ENCODE peak calls at places on chromosomes 6 and 20, in nine cellular contexts. C is pons; Y is NCI-H524; Z is EH; G is GM20000; M is stimulated activated CD8-positive, alpha-beta memory T cell treated with anti-CD3 and anti-CD28 coated beads, Interleukin-4, amount 100 ng/mL, for 24 hours; Q is SHP77; X is stimulated activated CD4-positive, alpha-beta T cell treated with anti-CD3 and anti-CD28 coated beads, TNF-alpha, amount 100 ng/mL, for 4 hours; N is mammary epithelial cell. B is an unnamed sample.

GRCh38 chr6:46098678-46099077 is 31.1 kb upstream of the ENPP4 start:
- DNase-seq in X (no peak), M (no peak), G (no peak), Y (peak; percentile 13), Z (no peak), C (peak; percentile 94), N (peak; percentile 72), Q (peak; percentile 41), B (peak; percentile 25)

GRCh38 chr6:134720353-134721094 is 229.4 kb downstream of the ALDH8A1 start:
- DNase-seq in X (no peak), Y (no peak), Q (no peak), G (no peak), N (no peak), Z (peak; percentile 33), C (peak; percentile 46), M (no peak), B (no peak)

GRCh38 chr6:10522929-10523573 is 1.9 kb downstream of the GCNT2 start:
- DNase-seq in X (no peak), M (no peak), G (no peak), C (no peak), Y (no peak), N (no peak), Q (no peak), Z (no peak), B (no peak)

GRCh38 chr6:28311139-28311823 is 24.7 kb downstream of the ZSCAN31 start:
- DNase-seq in M (no peak), G (no peak), C (no peak), X (no peak), Q (no peak), Y (peak; percentile 44), N (peak; percentile 41), Z (no peak), B (no peak)

GRCh38 chr6:110897433-110897832 is 22.8 kb downstream of the AMD1 start:
- DNase-seq in G (no peak), C (no peak), Q (no peak), X (no peak), M (no peak), Z (no peak), Y (no peak), N (no peak), B (peak; percentile 25)

GRCh38 chr6:37251211-37251610 is 6.4 kb upstream of the TBC1D22B start:
- DNase-seq in M (no peak), C (no peak), X (no peak), Y (no peak), G (no peak), Q (no peak), Z (peak; percentile 69), N (peak; percentile 38), B (no peak)

GRCh38 chr6:75283907-75284284 is 696 bp downstream of the TMEM30A start:
- DNase-seq in X (no peak), Q (no peak), Y (no peak), G (no peak), N (no peak), Z (no peak), M (no peak), C (no peak), B (no peak)

GRCh38 chr6:95321106-95321505 is 256.2 kb upstream of the MANEA start:
- DNase-seq in X (no peak), G (no peak), C (peak; percentile 19), M (no peak), Z (no peak), Y (peak; percentile 96), N (no peak), Q (no peak), B (no peak)

GRCh38 chr20:63682384-63683139 is 13.9 kb upstream of the TNFRSF6B start:
- DNase-seq in M (no peak), N (peak; percentile 99), C (no peak), G (no peak), X (no peak), Z (peak; percentile 99), Q (no peak), Y (no peak), B (peak; percentile 99)

GRCh38 chr6:108163267-108163643 is 2.6 kb upstream of the NR2E1 start:
- DNase-seq in N (peak; percentile 77), Z (no peak), X (no peak), C (no peak), G (peak; percentile 25), M (no peak), Q (peak; percentile 5), Y (peak; percentile 19), B (peak; percentile 34)

GRCh38 chr20:10547276-10548114 is 112.4 kb downstream of the SLX4IP start:
- DNase-seq in N (no peak), Q (no peak), C (no peak), M (no peak), G (no peak), Y (peak; percentile 63), X (no peak), Z (peak; percentile 31), B (no peak)

GRCh38 chr20:62598761-62599194 is 43.5 kb upstream of the SLCO4A1 start:
- DNase-seq in M (no peak), Z (no peak), Q (no peak), X (no peak), N (no peak), C (no peak), Y (no peak), G (peak; percentile 63), B (peak; percentile 85)

GRCh38 chr6:2865270-2866182 is 23.9 kb upstream of the SERPINB1 start:
- DNase-seq in N (no peak), Z (peak; percentile 40), M (no peak), C (no peak), Q (no peak), X (no peak), Y (no peak), G (no peak), B (no peak)

GRCh38 chr6:52457096-52457495 is 37.0 kb downstream of the EFHC1 start:
- DNase-seq in Q (no peak), X (no peak), N (peak; percentile 21), Z (no peak), M (no peak), Y (no peak), G (no peak), C (no peak), B (peak; percentile 1)

GRCh38 chr6:71642120-71642519 is 244.2 kb upstream of the RIMS1 start:
- DNase-seq in M (no peak), C (no peak), Z (no peak), Y (no peak), N (no peak), X (no peak), Q (no peak), G (no peak), B (no peak)

GRCh38 chr6:31676322-31676903 is 4.5 kb downstream of the LY6G5C start:
- DNase-seq in C (no peak), Y (no peak), G (no peak), X (no peak), Q (no peak), Z (no peak), M (no peak), N (no peak), B (no peak)

GRCh38 chr6:159213401-159213800 is 44.2 kb downstream of the FNDC1 start:
- DNase-seq in Z (peak; percentile 62), G (no peak), Y (no peak), X (no peak), C (no peak), M (no peak), Q (no peak), N (no peak), B (no peak)

GRCh38 chr6:44161997-44162338 is 3.3 kb downstream of the CAPN11 start:
- DNase-seq in Z (peak; percentile 47), X (no peak), Q (no peak), G (no peak), N (peak; percentile 68), M (no peak), C (no peak), Y (no peak), B (peak; percentile 64)

GRCh38 chr6:139829557-139829956 is 455.1 kb upstream of the CITED2 start:
- DNase-seq in Q (no peak), M (no peak), X (no peak), N (no peak), G (no peak), Y (peak; percentile 29), Z (no peak), C (no peak), B (no peak)